ENCODE peak calls at places on chromosomes 16 and 17, in four cellular contexts. C is lung; N is gastrocnemius medialis; W is CD8-positive, alpha-beta T cell. Q is an unnamed sample.

GRCh38 chr17:17741346-17742023 is 60.2 kb downstream of the RAI1 start:
- DNase-seq in C (no peak), N (no peak), W (no peak), Q (no peak)

GRCh38 chr16:4306439-4307214 is 9.2 kb upstream of the GLIS2 start:
- DNase-seq in C (no peak), N (no peak), W (peak; percentile 59), Q (no peak)

GRCh38 chr16:69481901-69482341 is 57.5 kb downstream of the CYB5B start:
- DNase-seq in C (peak; percentile 82), N (peak; percentile 92), W (no peak), Q (peak; percentile 72)

GRCh38 chr16:66434619-66435430 is 7.7 kb downstream of the BEAN1 start:
- DNase-seq in C (no peak), N (no peak), W (no peak), Q (no peak)

GRCh38 chr17:2853111-2853721 is 57.0 kb downstream of the RAP1GAP2 start:
- DNase-seq in C (peak; percentile 46), N (peak; percentile 24), W (peak; percentile 33), Q (peak; percentile 34)

GRCh38 chr17:80212962-80213650 is 7.0 kb downstream of the SGSH start:
- DNase-seq in C (no peak), N (no peak), W (no peak), Q (no peak)

GRCh38 chr17:4236456-4236855 is 27.3 kb downstream of the ANKFY1 start:
- DNase-seq in C (no peak), N (no peak), W (no peak), Q (no peak)

GRCh38 chr16:47712276-47713224 is 251.4 kb downstream of the PHKB start:
- DNase-seq in C (no peak), N (no peak), W (no peak), Q (no peak)

GRCh38 chr16:89237733-89238132 is 20.2 kb downstream of the ZNF778 start:
- DNase-seq in C (no peak), N (no peak), W (no peak), Q (peak; percentile 12)

GRCh38 chr17:17568772-17569195 is 22.7 kb downstream of the PEMT start:
- DNase-seq in C (peak; percentile 79), N (peak; percentile 79), W (peak; percentile 50), Q (peak; percentile 38)

GRCh38 chr17:80528521-80528920 is 16.1 kb upstream of the RPTOR start:
- DNase-seq in C (no peak), N (no peak), W (no peak), Q (no peak)

GRCh38 chr16:87233928-87234327 is 83.3 kb downstream of the C16orf95 start:
- DNase-seq in C (no peak), N (no peak), W (no peak), Q (no peak)

GRCh38 chr17:56918916-56919315 is 5.1 kb upstream of the TRIM25 start:
- DNase-seq in C (no peak), N (no peak), W (no peak), Q (peak; percentile 93)

GRCh38 chr16:71421911-71422310 is 19.9 kb downstream of the TLE7 start:
- DNase-seq in C (no peak), N (no peak), W (peak; percentile 25), Q (peak; percentile 33)

GRCh38 chr17:73639322-73639721 is 4.9 kb downstream of the SDK2 start:
- DNase-seq in C (no peak), N (no peak), W (no peak), Q (no peak)

GRCh38 chr17:44210342-44211192 is 8.9 kb downstream of the UBTF start:
- DNase-seq in C (peak; percentile 88), N (peak; percentile 87), W (peak; percentile 90), Q (peak; percentile 49)

GRCh38 chr16:27177031-27177774 is 26.1 kb upstream of the KDM8 start:
- DNase-seq in C (no peak), N (no peak), W (no peak), Q (peak; percentile 88)

GRCh38 chr17:5838661-5839300 is 231.4 kb upstream of the WSCD1 start:
- DNase-seq in C (no peak), N (no peak), W (no peak), Q (no peak)

GRCh38 chr17:46782250-46782953 is 36.1 kb downstream of the WNT3 start:
- DNase-seq in C (peak; percentile 44), N (no peak), W (no peak), Q (peak; percentile 35)

GRCh38 chr17:59502800-59503199 is 62.6 kb upstream of the DHX40 start:
- DNase-seq in C (no peak), N (no peak), W (no peak), Q (no peak)

GRCh38 chr17:58492238-58493121 is 4.3 kb upstream of the HSF5 start:
- DNase-seq in C (no peak), N (no peak), W (no peak), Q (peak; percentile 75)

GRCh38 chr17:37187262-37187661 is 188.5 kb upstream of the C17orf78 start:
- DNase-seq in C (no peak), N (no peak), W (no peak), Q (no peak)

GRCh38 chr17:51860934-51861561 is 297.5 kb downstream of the CA10 start:
- DNase-seq in C (no peak), N (no peak), W (no peak), Q (peak; percentile 44)

GRCh38 chr16:85570735-85571562 is 42.2 kb upstream of the GSE1 start:
- DNase-seq in C (peak; percentile 66), N (no peak), W (peak; percentile 52), Q (no peak)

GRCh38 chr17:31515226-31515759 is 123.8 kb downstream of the RAB11FIP4 start:
- DNase-seq in C (no peak), N (no peak), W (no peak), Q (no peak)

GRCh38 chr17:48181653-48182052 is 74.1 kb downstream of the SNX11 start:
- DNase-seq in C (no peak), N (no peak), W (no peak), Q (peak; percentile 15)

GRCh38 chr17:80931421-80932265 is 60.0 kb upstream of the CHMP6 start:
- DNase-seq in C (no peak), N (no peak), W (no peak), Q (no peak)

GRCh38 chr17:5832886-5833285 is 237.3 kb upstream of the WSCD1 start:
- DNase-seq in C (no peak), N (no peak), W (no peak), Q (peak; percentile 94)

GRCh38 chr17:33486135-33486886 is 193.2 kb upstream of the ASIC2 start:
- DNase-seq in C (no peak), N (no peak), W (no peak), Q (no peak)

GRCh38 chr17:38925263-38925995 is at the start of gene LASP1NB:
- DNase-seq in C (no peak), N (no peak), W (peak; percentile 62), Q (no peak)

GRCh38 chr16:72722552-72722951 is 325.4 kb downstream of the ZFHX3 start:
- DNase-seq in C (no peak), N (no peak), W (no peak), Q (no peak)

GRCh38 chr16:4733747-4734062 is 366 bp downstream of the ANKS3 start:
- DNase-seq in C (no peak), N (no peak), W (no peak), Q (no peak)

GRCh38 chr17:8382052-8382879 is 727 bp downstream of the RPL26 start:
- DNase-seq in C (no peak), N (no peak), W (no peak), Q (peak; percentile 13)

GRCh38 chr17:63844293-63844672 is 1.8 kb upstream of the SMARCD2 start:
- DNase-seq in C (no peak), N (no peak), W (no peak), Q (no peak)

GRCh38 chr16:30724641-30725464 is 23.4 kb upstream of the PHKG2 start:
- DNase-seq in C (no peak), N (no peak), W (no peak), Q (no peak)

GRCh38 chr16:67882374-67883145 is 2.1 kb upstream of the NRN1L start:
- DNase-seq in C (no peak), N (peak; percentile 90), W (no peak), Q (no peak)
- H3K36me3 ChIP-seq in C (peaks cover 70% of the 10 kb centered on the region), N (peaks cover 55% of the 10 kb centered on the region), W (peaks cover 64% of the 10 kb centered on the region), Q (peaks cover 53% of the 10 kb centered on the region)

GRCh38 chr16:49556252-49557069 is 182.9 kb downstream of the C16orf78 start:
- DNase-seq in C (no peak), N (no peak), W (no peak), Q (peak; percentile 4)
- TF ChIP-seq CTCF in C (no peak), N (peak; percentile 44), W (no peak), Q (peak; percentile 15)

GRCh38 chr16:8950580-8951077 is 13.1 kb downstream of the USP7 start:
- DNase-seq in C (no peak), N (peak; percentile 64), W (no peak), Q (no peak)
- H3K36me3 ChIP-seq in C (no peaks in the 10 kb centered on the region), N (no peaks in the 10 kb centered on the region), W (no peaks in the 10 kb centered on the region), Q (no peaks in the 10 kb centered on the region)

DNA sequence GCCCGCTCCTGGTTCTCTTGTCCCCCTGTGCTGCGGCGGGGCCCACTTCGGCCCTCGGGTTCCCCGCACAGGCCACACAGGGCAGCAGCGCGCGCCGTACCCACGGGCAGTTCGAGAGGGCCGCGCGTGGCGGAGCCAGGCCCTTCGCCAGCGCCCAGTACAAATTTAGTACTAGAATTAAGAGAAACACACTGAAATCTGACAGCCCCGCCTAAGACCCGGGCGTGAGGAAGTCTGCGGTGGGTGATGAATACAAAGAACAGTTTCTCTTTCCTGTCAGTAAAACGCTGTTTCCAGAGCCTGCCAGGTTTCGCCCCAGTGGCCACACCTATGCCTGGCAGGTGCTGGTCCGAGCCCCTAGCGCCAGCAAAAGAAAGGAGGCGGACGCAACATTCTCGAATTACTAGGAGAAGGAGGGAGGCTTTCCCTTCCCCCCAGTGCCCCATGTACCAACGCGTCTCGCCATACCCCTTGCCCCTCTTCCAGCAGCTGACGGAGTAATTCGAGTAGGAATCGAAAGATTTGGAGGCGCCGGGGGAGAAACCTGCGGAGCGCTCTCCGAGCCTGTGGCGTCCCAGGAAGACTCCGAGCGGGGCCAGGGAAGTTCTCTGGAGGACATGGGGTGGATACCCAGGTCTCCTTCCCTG is 591 bp upstream of the SLFN5 start:
- DNase-seq in C (peak; percentile 80), N (peak; percentile 90), W (peak; percentile 84), Q (peak; percentile 86)
- TF ChIP-seq CTCF in C (no peak), N (peak; percentile 49), W (peak; percentile 70), Q (peak; percentile 49)

GRCh38 chr16:84093879-84094270 is 22.9 kb downstream of the MBTPS1 start:
- DNase-seq in C (no peak), N (no peak), W (no peak), Q (no peak)
- H3K36me3 ChIP-seq in C (peaks cover 44% of the 10 kb centered on the region), N (peaks cover 97% of the 10 kb centered on the region), W (peaks cover 63% of the 10 kb centered on the region), Q (peaks cover 23% of the 10 kb centered on the region)

DNA sequence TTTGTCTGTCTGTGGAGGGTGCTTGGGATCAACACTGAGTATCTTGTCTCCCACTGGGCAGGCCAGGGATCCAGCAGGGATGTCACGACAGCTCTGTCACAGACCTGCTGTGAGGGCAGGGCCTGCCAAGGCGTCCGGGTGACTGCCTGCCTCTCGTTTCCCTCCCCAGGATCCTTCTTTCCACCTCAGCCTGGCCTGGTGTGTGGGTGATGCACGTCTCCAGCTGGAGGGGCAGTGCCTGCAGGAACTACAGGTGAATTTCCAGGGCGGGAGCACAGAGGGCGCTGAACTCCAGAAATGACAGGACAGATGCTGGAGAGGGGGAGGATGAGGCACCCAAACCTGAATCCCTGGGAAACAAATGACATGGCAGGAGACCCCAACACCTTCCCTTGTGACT is 6.8 kb upstream of the MMP15 start:
- DNase-seq in C (no peak), N (no peak), W (no peak), Q (no peak)
- TF ChIP-seq CTCF in C (no peak), N (no peak), W (no peak), Q (no peak)

Q was measured in bronchial epithelial cell.